ENCODE peak calls at places on chromosome 14, in eight cellular contexts. Z is CD4-positive, CD25-positive, alpha-beta regulatory T cell; G is IMR-90; R is A549; J is CD8-positive, alpha-beta memory T cell; Y is ovary; A is uterus; B is HCT116. V is an unnamed sample.

GRCh38 chr14:54138024-54138353 is 181.4 kb upstream of the BMP4 start:
- DNase-seq in Z (no peak), G (no peak), R (no peak), J (no peak), Y (no peak), A (no peak), B (no peak), V (no peak)

GRCh38 chr14:103127861-103128598 is 4.8 kb downstream of the TNFAIP2 start:
- DNase-seq in Z (no peak), G (no peak), R (no peak), J (no peak), Y (peak; percentile 20), A (peak; percentile 20), B (no peak), V (no peak)

GRCh38 chr14:72471346-72471745 is 422.6 kb downstream of the DPF3 start:
- DNase-seq in Z (no peak), G (peak; percentile 39), R (no peak), J (no peak), Y (no peak), A (no peak), B (no peak), V (no peak)

GRCh38 chr14:100610511-100611217 is 23.4 kb upstream of the BEGAIN start:
- DNase-seq in Z (no peak), G (peak; percentile 36), R (peak; percentile 52), J (no peak), Y (no peak), A (peak; percentile 7), B (no peak), V (no peak)

GRCh38 chr14:59688224-59689170 is 111.9 kb upstream of the CCDC175 start:
- DNase-seq in Z (no peak), G (peak; percentile 53), R (peak; percentile 15), J (no peak), Y (no peak), A (no peak), B (peak; percentile 24), V (no peak)

GRCh38 chr14:61699092-61699491 is 3.8 kb downstream of the HIF1A start:
- DNase-seq in Z (no peak), G (no peak), R (no peak), J (no peak), Y (no peak), A (no peak), B (no peak), V (no peak)

GRCh38 chr14:55123101-55123500 is 6.0 kb upstream of the LGALS3 start:
- DNase-seq in Z (no peak), G (peak; percentile 98), R (no peak), J (no peak), Y (peak; percentile 73), A (peak; percentile 56), B (no peak), V (no peak)

GRCh38 chr14:79090781-79091180 is 920.6 kb downstream of the NRXN3 start:
- DNase-seq in Z (no peak), G (no peak), R (no peak), J (no peak), Y (no peak), A (no peak), B (no peak), V (no peak)

GRCh38 chr14:96212140-96212539 is 7.5 kb downstream of the BDKRB2 start:
- DNase-seq in Z (no peak), G (peak; percentile 48), R (no peak), J (no peak), Y (no peak), A (no peak), B (no peak), V (no peak)

DNA sequence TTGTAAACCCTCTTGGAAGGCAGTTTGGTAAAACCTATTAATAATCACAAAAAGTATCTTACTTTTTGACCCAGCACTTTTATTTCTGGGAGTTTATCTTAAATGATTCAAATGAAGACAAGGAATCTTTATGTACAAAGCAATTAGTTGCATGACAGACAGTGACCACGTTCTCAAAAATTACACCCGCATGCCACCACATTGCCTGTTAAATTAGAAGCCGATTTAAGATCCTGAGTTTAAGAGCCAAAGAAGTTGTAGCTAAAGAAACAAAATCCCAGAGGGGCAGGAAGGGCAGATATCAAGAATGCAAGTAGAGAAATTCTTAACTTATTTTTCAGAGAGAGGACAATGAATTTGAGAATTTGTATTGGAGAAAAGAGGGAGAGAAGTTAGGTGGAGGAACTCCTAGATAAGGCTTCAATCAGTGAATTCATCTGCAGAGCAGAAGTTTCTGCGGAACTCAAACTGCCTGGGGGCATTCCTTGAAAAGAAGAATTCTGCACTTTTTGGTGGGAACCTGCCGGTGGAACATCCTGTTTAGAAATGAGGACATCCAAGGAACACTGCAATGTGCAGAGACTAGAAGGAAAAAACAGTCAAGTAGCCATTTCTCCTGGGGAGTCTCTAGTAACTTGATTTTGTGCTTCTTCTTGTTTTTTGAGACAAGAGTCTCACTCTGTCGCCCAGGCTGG is 1.1 kb upstream of the RIOX1 start:
- DNase-seq in Z (no peak), G (no peak), R (no peak), J (no peak), Y (no peak), A (no peak), B (no peak), V (no peak)
- H3K4me3 ChIP-seq in Z (no peak overlapping the region), G (no peak overlapping the region), R (peak overlapping the region; percentile 81), J (no peak overlapping the region), Y (no peak overlapping the region), A (no peak overlapping the region), B (no peak overlapping the region), V (no peak overlapping the region)

DNA sequence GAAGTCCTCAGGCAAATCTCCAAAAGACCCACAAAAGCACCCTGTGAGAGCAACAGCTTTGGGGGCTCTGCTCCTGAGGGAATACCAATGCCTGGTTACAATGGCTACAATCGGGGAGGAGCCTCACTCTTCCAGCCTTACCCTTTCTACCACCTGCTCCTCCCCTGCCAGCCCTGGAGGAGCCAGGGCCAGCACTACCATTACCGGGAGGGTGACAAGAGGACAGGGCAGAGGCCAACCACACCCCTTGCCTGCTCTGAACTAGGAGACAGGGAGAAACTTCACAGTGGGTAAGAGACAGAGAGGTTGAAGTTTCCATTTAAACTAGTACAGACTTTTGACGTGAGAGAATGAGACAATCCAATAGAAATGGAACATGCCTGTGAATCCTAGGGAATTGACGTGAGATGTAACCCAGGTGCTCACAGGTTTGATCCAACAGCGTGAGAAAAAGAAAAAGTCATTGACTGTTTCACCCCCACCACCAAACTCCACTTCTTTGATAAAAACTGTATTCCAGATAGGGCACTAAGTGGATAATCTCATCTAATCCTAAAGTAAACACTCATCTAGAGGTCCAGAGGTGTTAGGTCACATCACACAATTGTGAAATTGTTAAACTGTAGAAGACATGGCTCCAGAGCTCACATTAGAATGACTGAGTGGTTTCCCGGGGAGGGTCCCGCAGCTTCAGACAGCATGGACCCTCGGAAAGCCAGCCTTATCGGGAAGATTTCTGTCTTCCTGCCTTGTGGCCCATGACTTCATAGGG is 8.4 kb upstream of the TC2N start:
- DNase-seq in Z (no peak), G (no peak), R (no peak), J (no peak), Y (no peak), A (no peak), B (no peak), V (no peak)
- H3K27ac ChIP-seq in Z (peak overlapping the region; percentile 6), G (no peak overlapping the region), R (peak overlapping the region; percentile 46), J (no peak overlapping the region), Y (no peak overlapping the region), A (no peak overlapping the region), B (no peak overlapping the region), V (peak overlapping the region; percentile 12)

GRCh38 chr14:101824339-101824727 is 62.8 kb downstream of the PPP2R5C start:
- DNase-seq in Z (no peak), G (no peak), R (no peak), J (no peak), Y (no peak), A (no peak), B (no peak), V (no peak)

GRCh38 chr14:101821528-101821927 is 60.0 kb downstream of the PPP2R5C start:
- DNase-seq in Z (peak; percentile 47), G (no peak), R (no peak), J (peak; percentile 87), Y (no peak), A (no peak), B (no peak), V (no peak)

GRCh38 chr14:101823511-101824120 is 62.1 kb downstream of the PPP2R5C start:
- DNase-seq in Z (peak; percentile 67), G (no peak), R (no peak), J (peak; percentile 83), Y (peak; percentile 49), A (peak; percentile 75), B (no peak), V (no peak)

GRCh38 chr14:101825797-101826196 is 64.3 kb downstream of the PPP2R5C start:
- DNase-seq in Z (no peak), G (no peak), R (no peak), J (no peak), Y (no peak), A (no peak), B (no peak), V (no peak)

DNA sequence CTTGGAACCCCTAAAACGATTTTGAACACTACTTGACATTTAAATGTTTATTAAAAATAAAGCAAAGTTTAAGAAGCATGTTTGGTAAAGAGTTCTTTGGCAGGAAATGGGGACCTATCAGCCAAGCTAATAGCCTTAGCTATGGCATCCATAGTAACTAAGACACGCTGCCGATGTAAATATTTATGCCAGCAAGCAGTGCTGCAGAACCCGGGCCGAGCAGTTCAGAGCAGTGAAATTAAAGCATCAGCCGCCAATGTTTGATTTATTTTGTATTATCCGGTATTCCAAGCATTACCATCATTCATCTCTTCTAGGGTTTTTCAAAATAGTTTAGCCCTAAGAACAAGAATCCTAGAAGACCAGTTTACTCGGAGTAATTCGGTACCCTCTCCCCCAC is 61.6 kb downstream of the PPP2R5C start:
- DNase-seq in Z (no peak), G (peak; percentile 52), R (no peak), J (peak; percentile 72), Y (no peak), A (no peak), B (no peak), V (no peak)
- H3K4me3 ChIP-seq in Z (peak overlapping the region; percentile 100), G (no peak overlapping the region), R (no peak overlapping the region), J (peak overlapping the region; percentile 87), Y (peak overlapping the region; percentile 15), A (peak overlapping the region; percentile 4), B (no peak overlapping the region), V (no peak overlapping the region)

GRCh38 chr14:33709711-33710110 is 241.2 kb downstream of the EGLN3 start:
- DNase-seq in Z (no peak), G (no peak), R (no peak), J (no peak), Y (no peak), A (no peak), B (no peak), V (no peak)

GRCh38 chr14:33709286-33709685 is 241.6 kb downstream of the EGLN3 start:
- DNase-seq in Z (no peak), G (no peak), R (no peak), J (no peak), Y (no peak), A (no peak), B (no peak), V (no peak)

GRCh38 chr14:33704486-33704885 is 246.4 kb downstream of the EGLN3 start:
- DNase-seq in Z (no peak), G (no peak), R (no peak), J (no peak), Y (no peak), A (no peak), B (no peak), V (no peak)

GRCh38 chr14:33705521-33705920 is 245.4 kb downstream of the EGLN3 start:
- DNase-seq in Z (no peak), G (no peak), R (no peak), J (no peak), Y (no peak), A (no peak), B (no peak), V (no peak)

DNA sequence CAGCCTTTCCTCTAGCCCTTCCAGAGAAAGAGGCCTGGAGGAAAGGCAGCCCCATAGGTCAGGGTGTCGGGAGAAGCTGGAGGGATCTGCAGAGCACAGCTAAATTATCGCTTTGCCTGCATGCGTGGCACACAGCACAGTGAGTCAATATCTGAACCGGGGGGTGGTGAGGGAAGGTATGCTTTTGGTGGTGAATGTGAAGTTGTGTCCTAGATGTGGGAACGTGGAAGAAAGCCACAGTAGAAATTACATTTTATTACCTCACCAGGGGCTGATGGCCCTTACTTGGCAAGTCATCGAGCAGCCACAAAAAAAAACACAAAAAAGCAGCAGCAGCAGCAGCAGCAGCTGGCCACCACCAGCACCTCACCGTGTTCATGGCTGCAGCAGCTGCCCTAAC is 243.1 kb downstream of the EGLN3 start:
- DNase-seq in Z (no peak), G (no peak), R (no peak), J (no peak), Y (no peak), A (no peak), B (no peak), V (no peak)
- H3K27ac ChIP-seq in Z (no peak overlapping the region), G (no peak overlapping the region), R (no peak overlapping the region), J (no peak overlapping the region), Y (no peak overlapping the region), A (no peak overlapping the region), B (no peak overlapping the region), V (no peak overlapping the region)